ENCODE peak calls at places on chromosomes 13 and 19, in five cellular contexts. T, Y, D, R and F are unnamed samples.

GRCh38 chr19:42596391-42597071 is 1.8 kb upstream of the CEACAM8 start:
- DNase-seq in R (no peak), Y (peak), D (peak), T (peak), F (peak)

GRCh38 chr19:296476-297225 is 5.4 kb upstream of the PLPP2 start:
- DNase-seq in Y (no peak), T (peak), D (peak), R (no peak), F (no peak)

GRCh38 chr13:26051231-26052135 is at the start of gene SHISA2:
- DNase-seq in T (peak), D (peak), Y (peak), R (peak), F (peak)

GRCh38 chr13:112859817-112860190 is 109.2 kb upstream of the MCF2L start:
- DNase-seq in T (no peak), Y (no peak), D (no peak), R (peak), F (peak)

GRCh38 chr13:47310376-47310775 is 413.5 kb upstream of the HTR2A start:
- DNase-seq in D (no peak), Y (no peak), T (no peak), R (no peak), F (peak)

GRCh38 chr13:41117859-41118258 is 14.7 kb downstream of the KBTBD6 start:
- DNase-seq in T (no peak), Y (no peak), D (no peak), R (no peak), F (peak)

GRCh38 chr19:49502866-49503581 is 6.8 kb downstream of the RPS11 start:
- DNase-seq in R (peak), Y (no peak), D (no peak), T (peak), F (peak)

GRCh38 chr13:25902946-25903345 is 148.9 kb downstream of the SHISA2 start:
- DNase-seq in D (no peak), R (no peak), T (no peak), Y (no peak), F (peak)

GRCh38 chr19:45820413-45821102 is 5.5 kb upstream of the RSPH6A start:
- DNase-seq in D (no peak), Y (no peak), R (no peak), T (no peak), F (no peak)

GRCh38 chr13:44263920-44264610 is 109.6 kb upstream of the SERP2 start:
- DNase-seq in D (no peak), Y (no peak), T (no peak), R (peak), F (no peak)

GRCh38 chr19:6227941-6228325 is 51.8 kb downstream of the MLLT1 start:
- DNase-seq in R (no peak), D (peak), T (no peak), Y (no peak), F (no peak)

GRCh38 chr19:33689886-33690285 is 68.1 kb downstream of the CHST8 start:
- DNase-seq in R (no peak), T (no peak), D (peak), Y (no peak), F (no peak)

GRCh38 chr19:53485046-53486004 is 17.8 kb downstream of the ZNF813 start:
- DNase-seq in T (no peak), R (no peak), D (no peak), Y (no peak), F (no peak)
- H3K4me3 ChIP-seq in T (no peak), R (no peak), D (no peak), Y (no peak), F (no peak)

DNA sequence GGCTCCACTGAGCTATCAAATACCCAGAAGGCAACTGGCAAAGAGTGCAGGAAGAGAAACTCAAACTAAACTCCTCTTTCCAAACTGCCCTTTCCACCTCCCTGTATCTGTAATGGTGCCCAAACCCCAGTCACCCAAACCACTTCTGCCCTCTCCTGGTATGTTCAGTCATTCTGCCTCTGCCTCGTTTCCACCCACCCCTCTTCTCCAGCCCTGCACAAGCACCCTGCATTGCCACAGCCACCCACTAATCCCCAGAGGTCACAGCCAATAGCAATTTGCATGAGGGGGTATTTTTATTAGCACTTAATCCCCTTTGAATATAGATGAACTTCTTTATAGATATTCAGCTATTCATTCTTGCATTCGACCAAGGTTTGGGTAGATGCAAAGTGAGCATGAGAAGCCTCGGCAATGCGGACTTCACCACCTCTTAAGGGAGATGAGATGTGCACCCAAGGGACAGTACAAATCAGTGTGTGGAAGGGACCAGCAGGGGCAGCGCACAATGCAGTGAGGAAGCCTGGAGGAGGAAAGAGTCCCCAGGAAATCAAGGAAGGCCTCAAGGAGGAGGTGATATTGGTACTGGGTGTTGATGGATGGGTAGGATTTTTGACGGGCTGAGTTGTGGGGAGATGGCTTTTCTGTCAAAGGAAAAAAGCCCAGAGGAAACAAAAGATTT is 12.4 kb downstream of the TMEM272 start:
- DNase-seq in Y (no peak), T (no peak), D (no peak), R (peak), F (peak)
- H3K4me3 ChIP-seq in Y (no peak), T (no peak), D (no peak), R (no peak), F (no peak)

GRCh38 chr13:38419312-38419873 is 69.7 kb downstream of the UFM1 start:
- DNase-seq in D (no peak), T (no peak), Y (no peak), R (no peak), F (no peak)

GRCh38 chr13:38417241-38417640 is 67.6 kb downstream of the UFM1 start:
- DNase-seq in T (no peak), Y (no peak), R (no peak), D (no peak), F (peak)

GRCh38 chr13:38418286-38418685 is 68.6 kb downstream of the UFM1 start:
- DNase-seq in T (no peak), D (no peak), R (no peak), Y (no peak), F (peak)

GRCh38 chr13:38417727-38418126 is 68.1 kb downstream of the UFM1 start:
- DNase-seq in R (peak), D (no peak), Y (no peak), T (no peak), F (peak)

GRCh38 chr13:38415233-38415632 is 65.6 kb downstream of the UFM1 start:
- DNase-seq in Y (no peak), D (no peak), T (no peak), R (no peak), F (peak)
- H3K4me3 ChIP-seq in Y (no peak), D (no peak), T (no peak), R (no peak), F (no peak)

GRCh38 chr19:2253106-2254051 is 2.8 kb downstream of the JSRP1 start:
- DNase-seq in T (no peak), R (no peak), Y (no peak), D (no peak), F (no peak)
- H3K4me3 ChIP-seq in T (peak), R (no peak), Y (peak), D (no peak), F (no peak)

GRCh38 chr19:18097217-18097992 is at the start of gene MAST3:
- DNase-seq in R (peak), Y (peak), T (peak), D (peak), F (peak)
- H3K4me3 ChIP-seq in R (peak), Y (peak), T (peak), D (peak), F (peak)

GRCh38 chr19:8308891-8309291 is 733 bp upstream of the CD320 start:
- DNase-seq in T (peak), D (peak), R (no peak), Y (no peak), F (no peak)

GRCh38 chr19:8310342-8311055 is 2.3 kb upstream of the CD320 start:
- DNase-seq in Y (no peak), T (peak), D (peak), R (no peak), F (no peak)

GRCh38 chr19:8306235-8307054 is 1.7 kb downstream of the CD320 start:
- DNase-seq in R (no peak), D (peak), T (peak), Y (no peak), F (no peak)

GRCh38 chr19:8307400-8307964 is 676 bp downstream of the CD320 start:
- DNase-seq in T (peak), R (no peak), D (peak), Y (no peak), F (no peak)

DNA sequence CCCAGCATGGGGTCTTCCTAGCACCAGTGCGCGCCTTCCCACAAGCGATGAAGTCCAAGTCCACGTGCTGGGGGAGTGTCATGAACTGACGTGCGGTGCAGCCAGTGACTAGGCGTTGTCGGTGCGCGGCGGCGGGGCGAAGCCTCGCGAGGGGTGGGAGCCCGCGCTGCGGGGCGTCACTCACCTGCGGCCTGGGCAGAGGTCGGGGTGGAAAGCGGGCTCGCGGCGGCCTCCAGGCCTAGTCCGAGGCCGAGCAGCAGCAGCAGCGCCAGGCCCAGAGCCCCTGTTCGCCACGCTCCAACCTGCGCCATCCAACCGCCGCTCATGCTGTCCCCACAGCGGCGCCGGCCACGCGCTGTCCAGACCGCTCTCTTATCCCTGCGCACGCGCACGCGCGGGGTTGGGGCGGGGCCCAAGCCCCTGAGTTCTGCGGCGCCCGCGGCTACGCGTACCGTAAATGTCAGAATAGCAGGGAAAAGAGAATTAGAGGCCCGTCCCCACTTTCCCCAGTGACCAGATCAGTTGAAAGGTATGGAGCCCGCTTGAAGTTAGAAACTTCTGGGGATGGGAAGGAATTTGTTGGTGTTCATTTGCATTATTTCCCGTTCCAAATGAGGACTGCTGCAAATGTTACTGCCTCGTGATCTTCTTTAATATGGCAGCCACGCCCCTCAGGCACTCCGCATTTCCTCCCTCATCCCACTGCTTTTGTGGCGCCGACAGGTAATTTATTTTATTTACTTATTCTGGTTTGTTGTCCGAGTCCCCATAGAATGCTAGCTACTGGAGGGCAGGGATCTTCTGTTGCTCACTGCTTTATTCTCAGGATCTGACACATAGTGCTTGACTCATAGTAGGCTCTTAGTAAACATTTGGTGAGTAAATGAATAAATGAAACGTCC is at the start of gene CD320:
- DNase-seq in T (peak), R (peak), Y (peak), D (peak), F (peak)
- H3K4me3 ChIP-seq in T (peak), R (peak), Y (peak), D (peak), F (peak)

GRCh38 chr19:2240881-2241760 is 4.5 kb downstream of the SF3A2 start:
- DNase-seq in R (no peak), T (no peak), Y (no peak), D (no peak), F (peak)
- H3K4me3 ChIP-seq in R (no peak), T (no peak), Y (peak), D (no peak), F (peak)

GRCh38 chr13:108957369-108958012 is 328.1 kb downstream of the MYO16 start:
- DNase-seq in R (peak), T (no peak), Y (no peak), D (no peak), F (peak)
- H3K4me3 ChIP-seq in R (no peak), T (no peak), Y (no peak), D (no peak), F (no peak)

GRCh38 chr19:35986664-35987570 is 8.1 kb upstream of the SDHAF1 start:
- DNase-seq in R (no peak), T (no peak), Y (peak), D (no peak), F (no peak)
- H3K4me3 ChIP-seq in R (peak), T (peak), Y (peak), D (no peak), F (peak)